ENCODE peak calls at places on chromosomes 13 and 19, in six cellular contexts. U is A549, I is H1, Q is K562, P is HepG2, G is GM12878. L is an unnamed sample.
A peak's percentile ranks its signal among the peaks of the same experiment; 100 is the strongest.

GRCh38 chr13:39484506-39485313 is 118.3 kb downstream of the LHFPL6 start:
- DNase-seq in U (no peak), Q (no peak), I (no peak), G (no peak), P (no peak), L (no peak)

GRCh38 chr13:50453238-50453637 is 390.3 kb downstream of the DLEU7 start:
- DNase-seq in G (no peak), I (no peak), P (no peak), Q (no peak), U (no peak), L (no peak)

GRCh38 chr13:75635621-75636338 is at the start of gene LMO7:
- DNase-seq in G (no peak), I (peak; percentile 84), P (peak; percentile 48), U (peak; percentile 23), Q (peak; percentile 47), L (peak; percentile 90)

GRCh38 chr13:77176350-77176749 is 149.4 kb upstream of the FBXL3 start:
- DNase-seq in U (no peak), I (no peak), P (peak; percentile 3), Q (no peak), G (no peak), L (no peak)

GRCh38 chr13:46759861-46760260 is 37.1 kb downstream of the ESD start:
- DNase-seq in P (no peak), I (no peak), U (no peak), Q (no peak), G (no peak), L (no peak)

GRCh38 chr19:55173717-55174409 is 6.2 kb downstream of the SYT5 start:
- DNase-seq in G (no peak), P (peak; percentile 39), I (peak; percentile 99), Q (peak; percentile 91), U (peak; percentile 95), L (peak; percentile 74)

GRCh38 chr19:43476606-43477005 is 11.2 kb upstream of the LYPD3 start:
- DNase-seq in U (no peak), G (no peak), I (no peak), P (no peak), Q (no peak), L (no peak)

GRCh38 chr19:45901432-45901903 is 945 bp downstream of the MYPOP start:
- DNase-seq in P (no peak), I (no peak), U (no peak), Q (no peak), G (no peak), L (peak; percentile 71)

GRCh38 chr13:48580185-48580803 is 47.4 kb upstream of the RCBTB2 start:
- DNase-seq in U (peak; percentile 26), I (peak; percentile 83), G (no peak), Q (peak; percentile 40), P (peak; percentile 52), L (peak; percentile 45)

GRCh38 chr19:34985249-34986022 is 14.7 kb upstream of the GRAMD1A start:
- DNase-seq in Q (no peak), U (no peak), P (no peak), G (no peak), I (peak; percentile 60), L (no peak)

GRCh38 chr13:110826861-110827672 is 87.8 kb downstream of the ANKRD10 start:
- DNase-seq in U (no peak), P (no peak), I (no peak), G (no peak), Q (no peak), L (no peak)

GRCh38 chr19:37346091-37346490 is 24.8 kb upstream of the ZNF527 start:
- DNase-seq in U (no peak), G (no peak), P (no peak), Q (no peak), I (no peak), L (no peak)

GRCh38 chr19:28737526-28737925 is 475.4 kb downstream of the UQCRFS1 start:
- DNase-seq in G (no peak), I (no peak), Q (no peak), U (no peak), P (no peak), L (no peak)

GRCh38 chr19:55477905-55478304 is 1.5 kb downstream of the ZNF628 start:
- DNase-seq in P (no peak), G (no peak), I (no peak), Q (no peak), U (no peak), L (no peak)

GRCh38 chr13:42048323-42048624 is 174 bp upstream of the DGKH start:
- DNase-seq in U (no peak), G (no peak), P (no peak), I (peak; percentile 78), Q (no peak), L (no peak)

GRCh38 chr13:44189085-44189484 is 184.5 kb upstream of the SERP2 start:
- DNase-seq in I (no peak), U (no peak), Q (no peak), G (no peak), P (no peak), L (no peak)

GRCh38 chr19:5125797-5126497 is 157.0 kb downstream of the KDM4B start:
- DNase-seq in G (no peak), I (peak; percentile 67), U (no peak), P (no peak), Q (no peak), L (no peak)

GRCh38 chr19:52007436-52007804 is 591 bp downstream of the ZNF615 start:
- DNase-seq in I (no peak), P (no peak), G (no peak), U (no peak), Q (no peak), L (peak; percentile 38)

GRCh38 chr19:991174-991931 is 7.2 kb downstream of the WDR18 start:
- DNase-seq in G (no peak), U (no peak), Q (peak; percentile 85), I (peak; percentile 86), P (no peak), L (peak; percentile 88)

GRCh38 chr13:76016799-76017198 is 380.7 kb downstream of the LMO7 start:
- DNase-seq in Q (peak; percentile 13), I (peak; percentile 73), U (no peak), G (no peak), P (peak; percentile 25), L (peak; percentile 17)

GRCh38 chr13:105732946-105733529 is 802.4 kb downstream of the EFNB2 start:
- DNase-seq in U (no peak), G (no peak), I (no peak), Q (no peak), P (no peak), L (no peak)

GRCh38 chr13:28320884-28321574 is 173.9 kb downstream of the FLT1 start:
- DNase-seq in P (peak; percentile 36), G (no peak), U (no peak), I (no peak), Q (no peak), L (no peak)

GRCh38 chr19:32355309-32355708 is 9.9 kb downstream of the ZNF507 start:
- DNase-seq in G (no peak), P (no peak), Q (no peak), U (no peak), I (no peak), L (no peak)

GRCh38 chr19:32350492-32350891 is 5.1 kb downstream of the ZNF507 start:
- DNase-seq in Q (no peak), I (no peak), P (peak; percentile 84), U (no peak), G (no peak), L (no peak)

GRCh38 chr19:32349724-32350475 is 4.5 kb downstream of the ZNF507 start:
- DNase-seq in G (no peak), Q (no peak), I (no peak), U (no peak), P (no peak), L (no peak)

GRCh38 chr19:32354345-32354744 is 8.9 kb downstream of the ZNF507 start:
- DNase-seq in P (no peak), U (no peak), Q (no peak), I (no peak), G (no peak), L (no peak)

DNA sequence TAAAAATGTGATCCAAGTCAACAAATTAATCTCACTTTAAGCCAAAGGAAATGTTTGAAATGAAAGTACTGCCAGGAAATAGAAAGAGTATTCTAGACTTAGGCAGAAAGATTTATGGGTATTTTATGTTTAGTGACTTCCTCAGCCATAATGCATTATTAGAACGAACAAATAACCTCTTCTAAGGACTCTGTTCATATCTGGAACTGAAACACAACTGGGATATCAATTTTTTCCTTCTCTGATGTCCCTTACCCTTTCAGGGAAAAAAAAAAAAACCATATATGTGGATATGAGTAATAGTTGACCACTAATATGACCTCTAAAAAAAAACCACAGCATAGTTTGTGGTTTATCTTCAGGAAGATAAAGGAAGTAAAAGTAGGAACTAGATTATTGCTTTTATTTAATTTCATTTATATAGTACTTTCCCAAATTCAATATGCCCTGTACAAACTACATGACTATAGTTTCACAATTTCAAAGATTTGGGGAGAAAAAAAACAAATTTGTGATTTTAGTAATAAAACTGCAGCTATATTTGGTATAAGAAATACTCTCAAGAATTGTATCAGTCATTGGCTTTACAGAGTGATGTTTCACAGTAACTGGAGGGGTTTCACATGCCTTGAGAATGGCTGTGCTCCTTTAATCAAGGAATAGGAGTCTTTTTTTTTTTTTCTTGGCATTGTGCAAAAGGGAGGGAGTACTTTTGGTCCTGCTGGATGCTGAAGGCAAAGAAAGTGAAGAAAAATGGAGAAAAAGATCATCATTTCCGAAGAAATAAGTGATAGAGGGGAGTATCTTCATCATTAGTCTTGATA is 6.6 kb downstream of the ZNF507 start:
- DNase-seq in G (no peak), Q (no peak), I (no peak), U (no peak), P (no peak), L (no peak)
- TF ChIP-seq CHD2 in G (no peak), Q (no peak), I (no peak), U (no peak), P (no peak), L (no peak)

GRCh38 chr13:112716841-112717520 is 27.1 kb downstream of the ATP11A start:
- DNase-seq in U (no peak), P (no peak), Q (no peak), I (no peak), G (no peak), L (no peak)
- TF ChIP-seq CHD2 in U (no peak), P (no peak), Q (no peak), I (no peak), G (no peak), L (no peak)

DNA sequence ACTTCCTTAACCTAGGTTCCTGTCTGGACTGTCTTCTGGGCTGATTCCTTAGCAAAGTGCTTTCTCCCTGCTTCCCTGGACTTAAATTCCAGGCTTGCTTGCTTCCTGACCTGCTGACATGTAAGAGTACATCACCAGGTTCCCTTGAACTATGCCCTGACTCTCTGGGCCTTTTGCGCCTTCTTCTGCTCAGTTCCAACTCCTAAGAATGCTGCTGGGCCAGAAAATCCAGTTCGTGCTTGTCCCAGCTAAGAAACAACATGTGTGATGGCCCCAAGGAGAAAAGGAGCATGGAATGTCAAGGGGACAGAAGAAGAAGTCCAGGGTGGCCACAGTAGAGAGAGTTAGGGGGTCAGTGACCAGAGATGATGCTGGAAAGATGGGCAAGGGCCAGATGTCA is 42.6 kb upstream of the MBNL2 start:
- DNase-seq in U (no peak), P (no peak), G (no peak), I (no peak), Q (no peak), L (no peak)
- TF ChIP-seq CHD2 in U (no peak), P (no peak), G (no peak), I (no peak), Q (no peak), L (no peak)

DNA sequence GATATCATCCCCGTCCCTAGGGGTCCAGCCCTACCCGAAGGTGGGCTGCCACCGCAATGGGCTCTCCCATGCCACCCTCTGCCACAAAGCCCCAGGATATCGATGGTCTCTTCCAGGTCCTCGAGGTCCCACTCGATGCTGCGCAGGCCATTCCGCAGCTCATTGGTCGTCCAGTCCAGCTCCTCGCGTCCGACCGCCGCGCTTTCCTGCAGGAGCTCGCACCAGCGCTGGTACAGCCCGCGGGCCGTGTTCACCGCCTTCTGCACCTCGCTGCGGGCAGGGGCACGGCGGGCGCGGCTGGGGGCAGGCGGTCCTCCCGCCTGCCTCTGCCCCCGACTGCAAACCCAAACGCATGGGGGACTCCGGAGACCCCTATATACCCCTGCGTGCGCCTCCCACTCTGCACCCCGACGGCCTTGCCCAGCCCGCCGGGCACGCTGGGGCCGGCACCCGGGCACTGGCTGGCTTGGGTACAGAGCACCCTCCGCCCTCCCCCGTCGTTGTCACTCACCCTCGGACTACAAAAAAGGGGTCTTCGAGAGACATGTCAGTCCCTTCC is 468 bp downstream of the STX10 start:
- DNase-seq in I (peak; percentile 72), G (no peak), Q (no peak), U (no peak), P (peak; percentile 37), L (peak; percentile 66)
- TF ChIP-seq CHD2 in I (no peak), G (no peak), Q (no peak), U (no peak), P (no peak), L (no peak)